ENCODE peak calls at places on chromosomes 16 and 17, in seven cellular contexts. One of them, this sample, is unnamed.
A peak's percentile ranks its signal among the peaks of the same experiment; 100 is the strongest.

GRCh38 chr16:89545044-89545830 is 15.2 kb upstream of the RPL13 start:
- DNase-seq in T-helper 9 cell: no peak
- DNase-seq in GM03348: no peak
- DNase-seq in H54: no peak
- DNase-seq in effector CD8-positive, alpha-beta T cell: no peak
- DNase-seq in gastrocnemius medialis: no peak
- DNase-seq in WERI-Rb-1: no peak
- DNase-seq in this sample: no peak

GRCh38 chr17:12940699-12941098 is 77.1 kb downstream of the ELAC2 start:
- DNase-seq in T-helper 9 cell: no peak
- DNase-seq in GM03348: no peak
- DNase-seq in H54: no peak
- DNase-seq in effector CD8-positive, alpha-beta T cell: no peak
- DNase-seq in gastrocnemius medialis: no peak
- DNase-seq in WERI-Rb-1: no peak
- DNase-seq in this sample: no peak

GRCh38 chr17:74078363-74078762 is 125.1 kb upstream of the RPL38 start:
- DNase-seq in T-helper 9 cell: no peak
- DNase-seq in GM03348: no peak
- DNase-seq in H54: no peak
- DNase-seq in effector CD8-positive, alpha-beta T cell: no peak
- DNase-seq in gastrocnemius medialis: no peak
- DNase-seq in WERI-Rb-1: no peak
- DNase-seq in this sample: no peak

GRCh38 chr17:82656266-82656665 is 8.0 kb upstream of the WDR45B start:
- DNase-seq in T-helper 9 cell: no peak
- DNase-seq in GM03348: no peak
- DNase-seq in H54: no peak
- DNase-seq in effector CD8-positive, alpha-beta T cell: no peak
- DNase-seq in gastrocnemius medialis: no peak
- DNase-seq in WERI-Rb-1: no peak
- DNase-seq in this sample: no peak

GRCh38 chr17:71959129-71959528 is 161.7 kb upstream of the SOX9 start:
- DNase-seq in T-helper 9 cell: no peak
- DNase-seq in GM03348: peak; percentile 39
- DNase-seq in H54: no peak
- DNase-seq in effector CD8-positive, alpha-beta T cell: no peak
- DNase-seq in gastrocnemius medialis: no peak
- DNase-seq in WERI-Rb-1: no peak
- DNase-seq in this sample: peak; percentile 4

GRCh38 chr17:151886-152859 is 14.8 kb downstream of the SCGB1C2 start:
- DNase-seq in T-helper 9 cell: no peak
- DNase-seq in GM03348: no peak
- DNase-seq in H54: no peak
- DNase-seq in effector CD8-positive, alpha-beta T cell: no peak
- DNase-seq in gastrocnemius medialis: no peak
- DNase-seq in WERI-Rb-1: no peak
- DNase-seq in this sample: no peak

GRCh38 chr17:77790143-77790829 is 168.2 kb upstream of the TNRC6C start:
- DNase-seq in T-helper 9 cell: no peak
- DNase-seq in GM03348: no peak
- DNase-seq in H54: no peak
- DNase-seq in effector CD8-positive, alpha-beta T cell: no peak
- DNase-seq in gastrocnemius medialis: no peak
- DNase-seq in WERI-Rb-1: no peak
- DNase-seq in this sample: no peak

GRCh38 chr17:38637951-38638350 is 32.2 kb upstream of the SRCIN1 start:
- DNase-seq in T-helper 9 cell: no peak
- DNase-seq in GM03348: no peak
- DNase-seq in H54: no peak
- DNase-seq in effector CD8-positive, alpha-beta T cell: no peak
- DNase-seq in gastrocnemius medialis: no peak
- DNase-seq in WERI-Rb-1: no peak
- DNase-seq in this sample: no peak

GRCh38 chr16:1378087-1378803 is 26.5 kb downstream of the GNPTG start:
- DNase-seq in T-helper 9 cell: no peak
- DNase-seq in GM03348: no peak
- DNase-seq in H54: no peak
- DNase-seq in effector CD8-positive, alpha-beta T cell: no peak
- DNase-seq in gastrocnemius medialis: no peak
- DNase-seq in WERI-Rb-1: no peak
- DNase-seq in this sample: no peak

GRCh38 chr17:56694825-56695224 is 101.3 kb downstream of the NOG start:
- DNase-seq in T-helper 9 cell: no peak
- DNase-seq in GM03348: no peak
- DNase-seq in H54: no peak
- DNase-seq in effector CD8-positive, alpha-beta T cell: no peak
- DNase-seq in gastrocnemius medialis: no peak
- DNase-seq in WERI-Rb-1: no peak
- DNase-seq in this sample: no peak

This sample was measured in RKO.